ENCODE peak calls at places on chromosomes 5 and 9, in four cellular contexts. E is heart left ventricle, D is SJCRH30, A is prostate gland. K is an unnamed sample.

GRCh38 chr9:72200452-72200851 is 51.2 kb downstream of the GDA start:
- DNase-seq in D (no peak), E (no peak), A (no peak), K (no peak)

GRCh38 chr9:20624201-20625002 is 2.1 kb upstream of the MLLT3 start:
- DNase-seq in D (peak; percentile 40), E (peak; percentile 34), A (peak; percentile 63), K (peak; percentile 49)

GRCh38 chr9:80059979-80060378 is 488.2 kb downstream of the TLE4 start:
- DNase-seq in E (no peak), A (no peak), D (no peak), K (no peak)

GRCh38 chr5:180603076-180603591 is 11.8 kb upstream of the SCGB3A1 start:
- DNase-seq in E (peak; percentile 21), A (no peak), D (no peak), K (no peak)

GRCh38 chr5:20331826-20332225 is 343.8 kb upstream of the CDH18 start:
- DNase-seq in E (no peak), D (no peak), A (no peak), K (no peak)

GRCh38 chr9:121191235-121191634 is 10.4 kb downstream of the RAB14 start:
- DNase-seq in D (no peak), E (no peak), A (no peak), K (no peak)

GRCh38 chr9:137029058-137029922 is 1.3 kb upstream of the ABCA2 start:
- DNase-seq in A (peak; percentile 53), D (peak; percentile 81), E (peak; percentile 82), K (peak; percentile 82)

GRCh38 chr5:78127875-78128274 is 166.6 kb downstream of the AP3B1 start:
- DNase-seq in A (no peak), D (no peak), E (no peak), K (no peak)

GRCh38 chr9:135604437-135605237 is 34.7 kb downstream of the GLT6D1 start:
- DNase-seq in A (peak; percentile 4), E (peak; percentile 19), D (no peak), K (no peak)

GRCh38 chr5:157874861-157875260 is 15.9 kb upstream of the CLINT1 start:
- DNase-seq in A (no peak), E (no peak), D (no peak), K (no peak)

GRCh38 chr5:135229679-135230132 is 169.3 kb downstream of the MACROH2A1 start:
- DNase-seq in D (no peak), A (no peak), E (no peak), K (no peak)

GRCh38 chr9:130635721-130636647 is 28.4 kb upstream of the PRDM12 start:
- DNase-seq in E (no peak), A (no peak), D (no peak), K (no peak)

DNA sequence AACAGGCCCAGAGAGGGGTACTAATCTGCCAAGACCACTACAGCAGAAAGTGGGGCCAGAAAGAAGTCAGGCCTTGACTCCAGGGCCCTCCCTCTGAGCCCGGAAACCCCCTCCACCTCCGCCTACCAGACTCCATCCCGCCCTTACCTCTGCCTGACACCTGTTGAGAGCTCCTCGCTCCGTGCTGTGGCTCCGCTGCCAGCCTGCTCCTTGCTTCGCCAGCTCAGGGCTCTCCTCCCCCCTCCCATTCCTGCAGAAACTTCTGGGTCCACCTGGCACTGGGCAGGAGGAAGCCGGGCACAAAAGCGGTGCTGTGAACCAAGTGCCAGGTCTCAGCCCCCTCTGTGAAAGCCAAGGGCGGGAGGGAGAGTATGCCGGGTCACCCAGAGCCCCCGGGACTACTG is 6.4 kb upstream of the ST6GALNAC6 start:
- DNase-seq in A (no peak), E (no peak), D (no peak), K (no peak)
- H3K4me1 ChIP-seq in A (peaks cover 11% of the 10 kb centered on the region), E (peaks cover 37% of the 10 kb centered on the region), D (peaks cover 23% of the 10 kb centered on the region), K (no peaks in the 10 kb centered on the region)

DNA sequence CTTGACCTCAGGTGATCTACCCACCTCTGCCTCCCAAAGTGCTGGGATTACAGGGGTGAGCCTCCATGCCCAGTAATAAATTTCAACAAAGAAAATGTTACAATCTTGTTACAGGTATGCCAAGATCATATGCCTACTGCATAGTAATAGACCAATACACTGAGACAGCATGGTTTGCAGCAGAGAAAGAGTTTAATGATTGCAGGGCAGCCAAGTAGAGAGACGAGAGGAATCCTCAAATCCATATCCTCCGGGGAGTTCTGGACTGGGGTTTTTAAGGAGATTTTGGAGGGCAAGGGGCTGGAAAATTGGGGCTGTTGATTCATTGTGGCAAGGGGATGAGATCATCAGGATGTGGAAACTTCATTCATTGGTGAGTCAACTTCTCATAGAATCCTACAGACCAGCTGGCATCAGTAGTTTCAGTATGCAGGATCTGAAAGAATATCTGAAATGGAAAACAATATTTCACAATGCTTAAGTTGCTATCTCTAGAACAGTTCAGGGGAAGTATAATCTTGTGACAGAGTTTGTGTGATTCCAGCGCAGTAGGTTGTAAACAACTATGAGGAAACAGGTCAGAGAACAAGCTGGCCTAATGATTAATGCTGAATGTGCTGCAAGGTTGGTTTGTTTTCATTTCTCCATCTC is 14.8 kb upstream of the TUT7 start:
- DNase-seq in D (no peak), A (peak; percentile 26), E (no peak), K (no peak)
- H3K27ac ChIP-seq in D (no peak overlapping the region), A (peak overlapping the region; percentile 72), E (no peak overlapping the region), K (peak overlapping the region; percentile 14)

DNA sequence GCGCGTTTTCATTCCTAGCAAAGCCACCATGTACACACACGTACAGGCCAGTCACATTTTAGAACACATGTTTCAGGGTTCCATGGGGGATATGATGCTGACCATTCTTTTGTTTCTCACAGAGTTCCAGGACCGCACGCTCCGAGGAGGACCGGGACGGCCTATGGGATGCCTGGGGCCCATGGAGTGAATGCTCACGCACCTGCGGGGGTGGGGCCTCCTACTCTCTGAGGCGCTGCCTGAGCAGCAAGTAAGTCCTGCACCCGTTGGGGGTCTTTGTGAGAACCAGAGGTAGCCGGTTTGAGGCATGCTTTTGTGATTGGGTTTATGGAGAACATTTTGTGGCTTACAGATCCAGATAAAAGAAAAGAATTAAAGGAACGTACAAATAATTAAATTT is 30.8 kb downstream of the ADAMTSL1 start:
- DNase-seq in E (no peak), D (no peak), A (no peak), K (no peak)
- H3K4me1 ChIP-seq in E (peaks cover 6% of the 10 kb centered on the region), D (no peaks in the 10 kb centered on the region), A (no peaks in the 10 kb centered on the region), K (no peaks in the 10 kb centered on the region)

GRCh38 chr9:35355954-35356353 is 134.0 kb upstream of the RUSC2 start:
- DNase-seq in D (no peak), E (no peak), A (no peak), K (no peak)
- H3K27ac ChIP-seq in D (no peak overlapping the region), E (no peak overlapping the region), A (no peak overlapping the region), K (no peak overlapping the region)

DNA sequence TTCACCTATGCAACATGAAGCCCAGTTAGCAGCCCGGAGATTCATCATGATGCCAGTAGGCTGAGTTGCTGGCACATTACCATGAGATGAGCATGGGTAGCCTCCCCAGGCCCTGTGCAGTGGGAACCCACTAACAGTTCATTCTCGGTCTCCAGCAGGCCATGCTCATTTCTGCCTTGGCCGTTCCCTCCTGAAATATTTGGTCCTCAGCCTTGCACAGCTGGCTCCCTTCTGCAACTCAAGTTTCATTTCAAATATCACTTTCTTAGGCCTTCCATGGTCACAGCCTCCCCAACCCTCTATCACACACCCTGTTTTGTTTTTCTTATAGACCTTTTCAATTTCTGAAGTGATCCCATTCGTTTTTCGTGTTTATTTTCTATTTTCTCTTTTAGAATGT is 125.4 kb upstream of the VLDLR start:
- DNase-seq in E (no peak), A (no peak), D (no peak), K (no peak)
- H3K4me1 ChIP-seq in E (peaks cover 21% of the 10 kb centered on the region), A (no peaks in the 10 kb centered on the region), D (peaks cover 15% of the 10 kb centered on the region), K (peaks cover 9% of the 10 kb centered on the region)

GRCh38 chr9:81814794-81815464 is 113.3 kb upstream of the SPATA31D4 start:
- DNase-seq in E (no peak), D (no peak), A (no peak), K (no peak)
- H3K27ac ChIP-seq in E (no peak overlapping the region), D (no peak overlapping the region), A (peak overlapping the region; percentile 2), K (no peak overlapping the region)

GRCh38 chr9:117355542-117355941 is 59.3 kb downstream of the ASTN2 start:
- DNase-seq in D (no peak), E (no peak), A (no peak), K (no peak)

GRCh38 chr9:117359910-117360309 is 54.9 kb downstream of the ASTN2 start:
- DNase-seq in A (no peak), E (no peak), D (peak; percentile 17), K (no peak)

GRCh38 chr9:117354997-117355396 is 59.9 kb downstream of the ASTN2 start:
- DNase-seq in E (no peak), D (no peak), A (no peak), K (no peak)

GRCh38 chr9:117354252-117354847 is 60.5 kb downstream of the ASTN2 start:
- DNase-seq in A (no peak), D (no peak), E (no peak), K (no peak)
- H3K4me1 ChIP-seq in A (no peaks in the 10 kb centered on the region), D (no peaks in the 10 kb centered on the region), E (no peaks in the 10 kb centered on the region), K (no peaks in the 10 kb centered on the region)

GRCh38 chr5:172583931-172584511 is 57.0 kb upstream of the NEURL1B start:
- DNase-seq in A (no peak), D (no peak), E (peak; percentile 80), K (no peak)
- H3K27ac ChIP-seq in A (peak overlapping the region; percentile 66), D (no peak overlapping the region), E (peak overlapping the region; percentile 80), K (peak overlapping the region; percentile 79)